ENCODE peak calls at places on chromosomes 7 and 10, in seven cellular contexts. Q is Peyer's patch, Y is fibroblast of lung, U is suprapubic skin, N is heart left ventricle, G is uterus, O is H9. E is an unnamed sample.

GRCh38 chr10:49620841-49621378 is 7.1 kb downstream of the CHAT start:
- DNase-seq in Q (peak; percentile 30), Y (no peak), U (peak; percentile 69), N (no peak), G (no peak), O (no peak), E (no peak)

GRCh38 chr7:98628916-98629525 is 11.9 kb downstream of the NPTX2 start:
- DNase-seq in Q (no peak), Y (no peak), U (peak; percentile 71), N (no peak), G (no peak), O (no peak), E (no peak)

GRCh38 chr10:80173441-80173840 is 31.9 kb downstream of the ANXA11 start:
- DNase-seq in Q (peak; percentile 48), Y (no peak), U (no peak), N (no peak), G (no peak), O (no peak), E (no peak)

GRCh38 chr7:99407849-99408346 is 499 bp downstream of the PDAP1 start:
- DNase-seq in Q (peak; percentile 64), Y (peak; percentile 77), U (no peak), N (peak; percentile 62), G (peak; percentile 72), O (no peak), E (no peak)

GRCh38 chr7:139396323-139396951 is 36.7 kb downstream of the LUC7L2 start:
- DNase-seq in Q (no peak), Y (no peak), U (no peak), N (no peak), G (no peak), O (no peak), E (no peak)

GRCh38 chr7:43112941-43113621 is 634 bp downstream of the HECW1 start:
- DNase-seq in Q (no peak), Y (peak; percentile 63), U (no peak), N (no peak), G (no peak), O (peak; percentile 82), E (no peak)

GRCh38 chr7:147419001-147419400 is 1171.6 kb upstream of the C7orf33 start:
- DNase-seq in Q (no peak), Y (no peak), U (no peak), N (no peak), G (no peak), O (no peak), E (no peak)

GRCh38 chr7:104299323-104299722 is 29.1 kb upstream of the LHFPL3 start:
- DNase-seq in Q (no peak), Y (no peak), U (no peak), N (no peak), G (no peak), O (no peak), E (no peak)

GRCh38 chr7:106371629-106372028 is 86.8 kb upstream of the NAMPT start:
- DNase-seq in Q (no peak), Y (no peak), U (no peak), N (no peak), G (no peak), O (no peak), E (no peak)

GRCh38 chr10:109429956-109430760 is 493.2 kb downstream of the XPNPEP1 start:
- DNase-seq in Q (no peak), Y (peak; percentile 47), U (no peak), N (no peak), G (no peak), O (no peak), E (no peak)

GRCh38 chr7:41688012-41688625 is 14.8 kb downstream of the INHBA start:
- DNase-seq in Q (no peak), Y (no peak), U (no peak), N (no peak), G (no peak), O (no peak), E (no peak)

GRCh38 chr7:69654849-69655707 is 56.8 kb downstream of the AUTS2 start:
- DNase-seq in Q (no peak), Y (no peak), U (no peak), N (no peak), G (no peak), O (no peak), E (no peak)

GRCh38 chr10:130960531-130960930 is 351.0 kb downstream of the TCERG1L start:
- DNase-seq in Q (no peak), Y (no peak), U (no peak), N (no peak), G (no peak), O (no peak), E (no peak)

GRCh38 chr10:79165068-79165467 is 96.3 kb downstream of the ZMIZ1 start:
- DNase-seq in Q (no peak), Y (peak; percentile 27), U (no peak), N (no peak), G (peak; percentile 46), O (no peak), E (no peak)

GRCh38 chr10:36681751-36682633 is 443.4 kb upstream of the ANKRD30A start:
- DNase-seq in Q (no peak), Y (peak; percentile 7), U (no peak), N (no peak), G (no peak), O (no peak), E (no peak)

GRCh38 chr7:90320418-90320800 is 695 bp downstream of the FAM237B start:
- DNase-seq in Q (no peak), Y (no peak), U (no peak), N (no peak), G (no peak), O (no peak), E (no peak)

GRCh38 chr10:2984682-2985081 is 82.7 kb upstream of the PFKP start:
- DNase-seq in Q (no peak), Y (no peak), U (no peak), N (no peak), G (no peak), O (no peak), E (no peak)

GRCh38 chr10:2989292-2989947 is 77.9 kb upstream of the PFKP start:
- DNase-seq in Q (no peak), Y (no peak), U (no peak), N (no peak), G (no peak), O (no peak), E (no peak)

GRCh38 chr10:2985729-2986232 is 81.6 kb upstream of the PFKP start:
- DNase-seq in Q (peak; percentile 85), Y (peak; percentile 28), U (no peak), N (no peak), G (no peak), O (peak; percentile 45), E (peak; percentile 30)

GRCh38 chr10:2986341-2986933 is 80.9 kb upstream of the PFKP start:
- DNase-seq in Q (peak; percentile 61), Y (no peak), U (no peak), N (no peak), G (no peak), O (no peak), E (no peak)

GRCh38 chr10:2987185-2987768 is 80.1 kb upstream of the PFKP start:
- DNase-seq in Q (no peak), Y (no peak), U (no peak), N (no peak), G (no peak), O (no peak), E (no peak)
- TF ChIP-seq CTCF in Q (no peak), Y (no peak), U (no peak), N (no peak), G (no peak), O (no peak), E (no peak)

GRCh38 chr10:118712930-118713634 is 41.7 kb downstream of the CACUL1 start:
- DNase-seq in Q (no peak), Y (no peak), U (no peak), N (no peak), G (no peak), O (peak; percentile 60), E (no peak)
- TF ChIP-seq CTCF in Q (no peak), Y (peak; percentile 14), U (no peak), N (no peak), G (no peak), O (peak; percentile 76), E (peak; percentile 54)

GRCh38 chr10:86642499-86642898 is 11.8 kb upstream of the OPN4 start:
- DNase-seq in Q (no peak), Y (no peak), U (no peak), N (no peak), G (no peak), O (no peak), E (no peak)
- TF ChIP-seq CTCF in Q (no peak), Y (no peak), U (no peak), N (no peak), G (no peak), O (no peak), E (no peak)

GRCh38 chr10:44668336-44668735 is 242.8 kb upstream of the TMEM72 start:
- DNase-seq in Q (no peak), Y (no peak), U (no peak), N (no peak), G (no peak), O (no peak), E (no peak)
- TF ChIP-seq CTCF in Q (no peak), Y (no peak), U (no peak), N (no peak), G (no peak), O (no peak), E (no peak)

DNA sequence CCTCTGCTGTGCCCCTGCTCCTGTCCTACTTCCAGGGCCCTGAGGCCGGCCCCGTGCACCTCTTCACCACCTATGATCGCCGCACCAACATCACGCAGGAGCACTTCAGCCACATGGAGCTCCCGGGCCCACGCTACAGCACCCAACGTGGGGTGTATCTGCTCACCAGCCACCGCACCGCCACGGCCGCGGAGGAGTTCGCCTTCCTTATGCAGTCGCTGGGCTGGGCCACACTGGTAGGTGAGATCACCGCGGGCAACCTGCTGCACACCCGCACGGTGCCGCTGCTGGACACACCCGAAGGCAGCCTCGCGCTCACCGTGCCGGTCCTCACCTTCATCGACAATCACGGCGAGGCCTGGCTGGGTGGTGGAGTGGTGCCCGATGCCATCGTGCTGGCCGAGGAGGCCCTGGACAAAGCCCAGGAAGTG is 1.8 kb downstream of the RBP3 start:
- DNase-seq in Q (peak; percentile 19), Y (no peak), U (no peak), N (no peak), G (no peak), O (no peak), E (no peak)
- TF ChIP-seq CTCF in Q (no peak), Y (no peak), U (no peak), N (no peak), G (no peak), O (no peak), E (no peak)

GRCh38 chr7:72182036-72182435 is 230.1 kb downstream of the CALN1 start:
- DNase-seq in Q (no peak), Y (no peak), U (no peak), N (no peak), G (no peak), O (no peak), E (no peak)

GRCh38 chr7:72187179-72187578 is 225.0 kb downstream of the CALN1 start:
- DNase-seq in Q (no peak), Y (no peak), U (no peak), N (no peak), G (no peak), O (no peak), E (no peak)

DNA sequence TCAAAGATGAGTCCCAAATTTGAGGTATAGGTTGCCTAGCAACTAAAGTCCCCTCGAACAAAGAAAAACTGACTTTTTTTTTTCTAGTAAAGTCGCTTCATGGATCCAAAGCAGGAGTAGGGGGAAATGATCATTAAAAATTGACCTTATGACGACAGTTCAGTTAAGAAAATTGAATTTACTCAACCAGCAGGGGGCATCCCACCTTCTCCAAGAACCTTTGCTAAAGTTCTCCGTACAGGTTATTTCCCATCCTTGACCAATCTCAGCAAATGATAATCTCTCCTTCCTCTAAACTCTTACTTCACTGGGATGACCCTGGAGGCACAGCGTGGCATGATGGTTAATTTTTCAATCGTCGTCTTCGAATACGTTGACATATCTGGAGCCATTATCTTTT is 228.3 kb downstream of the CALN1 start:
- DNase-seq in Q (no peak), Y (no peak), U (no peak), N (no peak), G (no peak), O (no peak), E (no peak)
- TF ChIP-seq CTCF in Q (no peak), Y (no peak), U (peak; percentile 4), N (peak; percentile 30), G (no peak), O (peak; percentile 68), E (peak; percentile 61)

E was measured in Panc1.